ENCODE peak calls at places on chromosomes 11 and 22, in six cellular contexts. One of them, this sample, is unnamed.

GRCh38 chr22:36589856-36590255 is 60.9 kb upstream of the EIF3D start:
- DNase-seq in adipocyte: no peak
- DNase-seq in body of pancreas: no peak
- DNase-seq in T-helper 22 cell: no peak
- DNase-seq in left cardiac atrium: no peak
- DNase-seq in lower leg skin: no peak
- DNase-seq in this sample: no peak

GRCh38 chr11:95067828-95068244 is 1.1 kb downstream of the SRSF8 start:
- DNase-seq in body of pancreas: no peak
- DNase-seq in lower leg skin: no peak
- DNase-seq in T-helper 22 cell: no peak
- DNase-seq in left cardiac atrium: no peak
- DNase-seq in adipocyte: no peak
- DNase-seq in this sample: no peak

GRCh38 chr11:114483929-114484328 is 44.7 kb downstream of the REXO2 start:
- DNase-seq in lower leg skin: no peak
- DNase-seq in body of pancreas: no peak
- DNase-seq in left cardiac atrium: no peak
- DNase-seq in adipocyte: no peak
- DNase-seq in T-helper 22 cell: no peak
- DNase-seq in this sample: no peak

GRCh38 chr11:130403301-130403804 is 25.1 kb downstream of the ADAMTS8 start:
- DNase-seq in body of pancreas: peak; percentile 26
- DNase-seq in adipocyte: peak; percentile 94
- DNase-seq in T-helper 22 cell: no peak
- DNase-seq in left cardiac atrium: peak; percentile 69
- DNase-seq in lower leg skin: peak; percentile 20
- DNase-seq in this sample: peak; percentile 86

GRCh38 chr11:96321066-96321465 is 21.9 kb downstream of the MAML2 start:
- DNase-seq in adipocyte: no peak
- DNase-seq in left cardiac atrium: no peak
- DNase-seq in lower leg skin: no peak
- DNase-seq in body of pancreas: no peak
- DNase-seq in T-helper 22 cell: no peak
- DNase-seq in this sample: no peak

GRCh38 chr11:93908689-93909088 is 58.3 kb upstream of the VSTM5 start:
- DNase-seq in T-helper 22 cell: no peak
- DNase-seq in left cardiac atrium: no peak
- DNase-seq in lower leg skin: no peak
- DNase-seq in adipocyte: peak; percentile 72
- DNase-seq in body of pancreas: no peak
- DNase-seq in this sample: peak; percentile 57

GRCh38 chr11:58968251-58968711 is 29.0 kb downstream of the GLYATL1 start:
- DNase-seq in lower leg skin: no peak
- DNase-seq in left cardiac atrium: no peak
- DNase-seq in body of pancreas: peak; percentile 48
- DNase-seq in T-helper 22 cell: no peak
- DNase-seq in adipocyte: peak; percentile 16
- DNase-seq in this sample: no peak

GRCh38 chr11:75145196-75145971 is 5.5 kb upstream of the SLCO2B1 start:
- DNase-seq in T-helper 22 cell: no peak
- DNase-seq in body of pancreas: no peak
- DNase-seq in adipocyte: no peak
- DNase-seq in lower leg skin: no peak
- DNase-seq in left cardiac atrium: no peak
- DNase-seq in this sample: no peak

GRCh38 chr11:110095554-110095953 is 2.4 kb downstream of the ZC3H12C start:
- DNase-seq in T-helper 22 cell: no peak
- DNase-seq in left cardiac atrium: no peak
- DNase-seq in lower leg skin: no peak
- DNase-seq in body of pancreas: no peak
- DNase-seq in adipocyte: no peak
- DNase-seq in this sample: no peak

GRCh38 chr22:30043181-30043580 is 37.1 kb upstream of the HORMAD2 start:
- DNase-seq in left cardiac atrium: no peak
- DNase-seq in T-helper 22 cell: no peak
- DNase-seq in adipocyte: no peak
- DNase-seq in body of pancreas: no peak
- DNase-seq in lower leg skin: no peak
- DNase-seq in this sample: no peak

GRCh38 chr22:26617251-26618199 is at the start of gene CRYBB1:
- DNase-seq in adipocyte: peak; percentile 9
- DNase-seq in lower leg skin: no peak
- DNase-seq in T-helper 22 cell: no peak
- DNase-seq in body of pancreas: no peak
- DNase-seq in left cardiac atrium: no peak
- DNase-seq in this sample: peak; percentile 18

GRCh38 chr11:74090701-74091100 is 80.1 kb downstream of the C2CD3 start:
- DNase-seq in left cardiac atrium: no peak
- DNase-seq in adipocyte: no peak
- DNase-seq in T-helper 22 cell: no peak
- DNase-seq in body of pancreas: no peak
- DNase-seq in lower leg skin: no peak
- DNase-seq in this sample: no peak

GRCh38 chr11:62558669-62559068 is 12.1 kb upstream of the AHNAK start:
- DNase-seq in body of pancreas: no peak
- DNase-seq in T-helper 22 cell: no peak
- DNase-seq in left cardiac atrium: peak; percentile 21
- DNase-seq in adipocyte: no peak
- DNase-seq in lower leg skin: no peak
- DNase-seq in this sample: no peak

GRCh38 chr22:39839917-39840510 is 53.5 kb downstream of the ENTHD1 start:
- DNase-seq in T-helper 22 cell: peak; percentile 4
- DNase-seq in adipocyte: no peak
- DNase-seq in body of pancreas: no peak
- DNase-seq in lower leg skin: no peak
- DNase-seq in left cardiac atrium: no peak
- DNase-seq in this sample: no peak

GRCh38 chr11:68337399-68337835 is 25.0 kb downstream of the LRP5 start:
- DNase-seq in T-helper 22 cell: no peak
- DNase-seq in left cardiac atrium: no peak
- DNase-seq in body of pancreas: no peak
- DNase-seq in lower leg skin: no peak
- DNase-seq in adipocyte: no peak
- DNase-seq in this sample: peak; percentile 30

GRCh38 chr22:20156042-20156389 is 5.2 kb upstream of the CCDC188 start:
- DNase-seq in lower leg skin: no peak
- DNase-seq in T-helper 22 cell: no peak
- DNase-seq in adipocyte: no peak
- DNase-seq in body of pancreas: no peak
- DNase-seq in left cardiac atrium: no peak
- DNase-seq in this sample: no peak

GRCh38 chr22:20833225-20833665 is 25.4 kb downstream of the PI4KA start:
- DNase-seq in adipocyte: no peak
- DNase-seq in left cardiac atrium: no peak
- DNase-seq in lower leg skin: no peak
- DNase-seq in body of pancreas: no peak
- DNase-seq in T-helper 22 cell: no peak
- DNase-seq in this sample: no peak

GRCh38 chr11:58318532-58318931 is 40.3 kb downstream of the OR5B17 start:
- DNase-seq in left cardiac atrium: no peak
- DNase-seq in adipocyte: no peak
- DNase-seq in body of pancreas: no peak
- DNase-seq in T-helper 22 cell: no peak
- DNase-seq in lower leg skin: no peak
- DNase-seq in this sample: peak; percentile 3

GRCh38 chr11:131481317-131481716 is 110.9 kb downstream of the NTM start:
- DNase-seq in lower leg skin: no peak
- DNase-seq in adipocyte: no peak
- DNase-seq in T-helper 22 cell: no peak
- DNase-seq in left cardiac atrium: no peak
- DNase-seq in body of pancreas: no peak
- DNase-seq in this sample: no peak

GRCh38 chr22:22195265-22196017 is 49.1 kb upstream of the VPREB1 start:
- DNase-seq in left cardiac atrium: peak; percentile 58
- DNase-seq in adipocyte: peak; percentile 52
- DNase-seq in body of pancreas: peak; percentile 90
- DNase-seq in T-helper 22 cell: peak; percentile 47
- DNase-seq in lower leg skin: peak; percentile 25
- DNase-seq in this sample: peak; percentile 20

GRCh38 chr11:71235719-71236118 is 16.7 kb downstream of the SHANK2 start:
- DNase-seq in lower leg skin: no peak
- DNase-seq in body of pancreas: no peak
- DNase-seq in T-helper 22 cell: no peak
- DNase-seq in left cardiac atrium: no peak
- DNase-seq in adipocyte: no peak
- DNase-seq in this sample: no peak

This sample was measured in fibroblast of gingiva.